ENCODE peak calls at places on chromosomes 5 and 9, in eight cellular contexts. E, G, C, T, Y, K, D and N are unnamed samples.

GRCh38 chr5:97194366-97194765 is 11.3 kb upstream of the RIOK2 start:
- DNase-seq in Y (no peak), K (no peak), C (no peak), D (no peak), G (peak; percentile 4), T (no peak), E (no peak), N (no peak)

GRCh38 chr9:126317513-126317912 is 9.1 kb upstream of the MVB12B start:
- DNase-seq in G (no peak), Y (peak; percentile 39), D (no peak), T (no peak), E (no peak), C (no peak), K (peak; percentile 53), N (no peak)

GRCh38 chr5:6080436-6080835 is 297.9 kb downstream of the MED10 start:
- DNase-seq in T (no peak), Y (no peak), G (no peak), C (no peak), K (no peak), E (no peak), D (no peak), N (no peak)

GRCh38 chr9:97990259-97990658 is 7.1 kb downstream of the ANP32B start:
- DNase-seq in K (no peak), Y (no peak), C (peak; percentile 68), E (no peak), D (no peak), T (no peak), G (peak; percentile 70), N (no peak)

GRCh38 chr9:129232839-129233568 is 54.9 kb upstream of the IER5L start:
- DNase-seq in T (no peak), E (no peak), C (peak; percentile 67), D (no peak), K (no peak), G (no peak), Y (no peak), N (no peak)

GRCh38 chr5:96113170-96113939 is 151.7 kb upstream of the ELL2 start:
- DNase-seq in C (no peak), G (no peak), D (no peak), E (peak; percentile 16), Y (no peak), K (no peak), T (no peak), N (no peak)

GRCh38 chr5:114055318-114055788 is 306.5 kb upstream of the KCNN2 start:
- DNase-seq in D (peak; percentile 62), K (no peak), C (peak; percentile 27), T (peak; percentile 45), G (peak; percentile 66), Y (peak; percentile 20), E (peak; percentile 58), N (no peak)

GRCh38 chr5:135230326-135230925 is 168.6 kb downstream of the MACROH2A1 start:
- DNase-seq in G (no peak), C (peak; percentile 90), E (peak; percentile 53), K (no peak), Y (peak; percentile 49), D (no peak), T (peak; percentile 41), N (no peak)

GRCh38 chr5:17398439-17398838 is 99.6 kb upstream of the TAF11L2 start:
- DNase-seq in E (no peak), K (no peak), T (no peak), C (peak; percentile 85), G (peak; percentile 75), D (no peak), Y (no peak), N (no peak)

GRCh38 chr5:39399135-39400036 is 25.4 kb downstream of the DAB2 start:
- DNase-seq in T (peak; percentile 71), K (no peak), Y (no peak), D (no peak), C (peak; percentile 99), G (peak; percentile 94), E (no peak), N (no peak)

GRCh38 chr5:157352756-157353340 is 86.9 kb downstream of the CYFIP2 start:
- DNase-seq in Y (no peak), K (no peak), D (no peak), T (no peak), C (no peak), G (no peak), E (no peak), N (no peak)

GRCh38 chr9:3246231-3246630 is 279.6 kb downstream of the RFX3 start:
- DNase-seq in Y (no peak), G (peak; percentile 5), D (no peak), E (no peak), T (no peak), K (no peak), C (no peak), N (no peak)

GRCh38 chr5:119270121-119270565 is 85.7 kb upstream of the TNFAIP8 start:
- DNase-seq in D (no peak), C (no peak), K (no peak), E (no peak), G (no peak), T (no peak), Y (no peak), N (no peak)

GRCh38 chr5:139494832-139495231 is 12.3 kb upstream of the STING1 start:
- DNase-seq in Y (no peak), K (no peak), T (no peak), E (no peak), G (no peak), C (peak; percentile 63), D (no peak), N (no peak)

GRCh38 chr5:39502704-39503103 is 77.9 kb upstream of the DAB2 start:
- DNase-seq in E (no peak), C (no peak), Y (no peak), D (no peak), K (no peak), G (no peak), T (no peak), N (no peak)

GRCh38 chr9:96587295-96587694 is 32.3 kb downstream of the CDC14B start:
- DNase-seq in Y (no peak), G (no peak), T (no peak), C (no peak), E (no peak), K (no peak), D (no peak), N (no peak)

GRCh38 chr9:96581823-96582598 is 37.6 kb downstream of the CDC14B start:
- DNase-seq in E (no peak), G (no peak), Y (no peak), K (no peak), D (no peak), C (no peak), T (no peak), N (no peak)

GRCh38 chr9:96587916-96588315 is 31.7 kb downstream of the CDC14B start:
- DNase-seq in G (no peak), C (no peak), T (no peak), Y (no peak), K (no peak), E (no peak), D (no peak), N (no peak)

GRCh38 chr9:96581301-96581700 is 38.3 kb downstream of the CDC14B start:
- DNase-seq in D (no peak), G (no peak), E (no peak), Y (no peak), K (no peak), C (no peak), T (no peak), N (no peak)

GRCh38 chr9:96585426-96585825 is 34.2 kb downstream of the CDC14B start:
- DNase-seq in G (no peak), E (no peak), Y (no peak), K (no peak), D (no peak), T (no peak), C (no peak), N (no peak)
- TF ChIP-seq CTCF in G (no peak), E (no peak), Y (no peak), K (no peak), D (no peak), T (no peak), C (no peak), N (no peak)

GRCh38 chr5:56818409-56819026 is 3.2 kb downstream of the MAP3K1 start:
- DNase-seq in Y (no peak), D (no peak), T (no peak), K (no peak), E (no peak), C (peak; percentile 42), G (peak; percentile 29), N (no peak)
- H3K4me3 ChIP-seq in Y (no peak overlapping the region), D (peak overlapping the region; percentile 26), T (no peak overlapping the region), K (no peak overlapping the region), E (peak overlapping the region; percentile 92), C (peak overlapping the region; percentile 82), G (peak overlapping the region; percentile 20), N (peak overlapping the region; percentile 51)

GRCh38 chr9:121985792-121986494 is 107.2 kb downstream of the TTLL11 start:
- DNase-seq in T (no peak), G (no peak), K (no peak), D (peak; percentile 70), E (peak; percentile 64), C (no peak), Y (no peak), N (no peak)
- TF ChIP-seq CTCF in T (no peak), G (no peak), K (no peak), D (no peak), E (peak; percentile 38), C (no peak), Y (no peak), N (peak; percentile 9)

GRCh38 chr9:135700525-135700924 is 1.2 kb upstream of the SOHLH1 start:
- DNase-seq in G (no peak), E (no peak), K (no peak), D (no peak), C (no peak), Y (no peak), T (no peak), N (no peak)

GRCh38 chr9:135703726-135704125 is 1.7 kb downstream of the KCNT1 start:
- DNase-seq in E (no peak), G (no peak), C (no peak), T (no peak), Y (no peak), K (no peak), D (no peak), N (no peak)

GRCh38 chr9:135704366-135704947 is 2.5 kb downstream of the KCNT1 start:
- DNase-seq in D (no peak), Y (no peak), C (no peak), E (no peak), T (no peak), G (no peak), K (no peak), N (no peak)

GRCh38 chr9:135701067-135701967 is 668 bp upstream of the KCNT1 start:
- DNase-seq in G (no peak), Y (no peak), C (no peak), K (peak; percentile 18), T (no peak), D (no peak), E (no peak), N (no peak)

DNA sequence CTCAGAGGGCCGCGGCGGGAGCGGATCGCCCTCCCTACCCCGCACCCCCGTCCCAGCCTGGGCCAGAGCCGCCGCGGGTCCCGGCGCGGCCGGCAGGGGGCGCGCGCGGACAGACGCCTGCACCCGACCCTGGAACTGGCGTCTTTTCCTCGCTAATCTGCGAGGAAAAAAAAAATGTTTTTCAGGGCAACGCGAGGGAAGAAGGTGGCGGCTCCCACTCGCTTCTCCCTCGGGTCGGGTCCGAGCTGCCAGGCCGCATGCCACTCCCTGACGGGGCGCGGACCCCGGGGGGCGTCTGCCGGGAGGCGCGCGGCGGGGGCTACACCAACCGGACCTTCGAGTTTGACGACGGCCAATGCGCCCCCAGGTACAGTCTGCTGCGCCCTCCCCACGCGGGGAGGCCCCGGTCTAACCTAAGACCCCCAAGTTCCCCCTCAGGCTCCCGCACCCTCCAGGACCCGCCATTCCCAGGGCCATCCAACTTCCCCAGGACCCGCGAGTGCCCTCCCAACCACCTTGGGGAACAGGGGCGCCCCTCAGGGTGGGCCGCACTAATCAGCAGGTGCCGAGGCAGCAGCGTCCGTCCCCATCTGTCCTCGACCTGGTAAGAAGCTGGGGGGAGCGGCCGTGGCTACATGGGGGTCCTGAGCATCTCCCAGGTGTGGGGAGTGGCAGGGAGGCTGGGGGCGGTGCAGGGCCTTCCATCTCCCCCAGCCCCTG is at the start of gene KCNT1:
- DNase-seq in G (peak; percentile 74), D (no peak), Y (peak; percentile 35), C (peak; percentile 23), T (no peak), K (peak; percentile 55), E (peak; percentile 46), N (no peak)
- H3K4me3 ChIP-seq in G (peak within 1 kb of the TSS; percentile 35), D (peak within 1 kb of the TSS; percentile 29), Y (no peak within 1 kb of the TSS), C (no peak within 1 kb of the TSS), T (peak within 1 kb of the TSS; percentile 17), K (no peak within 1 kb of the TSS), E (peak within 1 kb of the TSS; percentile 49), N (peak within 1 kb of the TSS; percentile 53)